ENCODE peak calls at places on chromosomes 7 and 10, in eight cellular contexts. U is NCI-H460; P is AG04449; C is epithelial cell of esophagus; D is astrocyte of the spinal cord; F is coronary artery; B is psoas muscle; R is effector CD4-positive, alpha-beta T cell. E is an unnamed sample.

GRCh38 chr7:801940-802364 is 30.3 kb upstream of the SUN1 start:
- DNase-seq in U (no peak), P (no peak), C (peak), D (no peak), F (peak), B (peak), R (no peak), E (peak)

GRCh38 chr7:122694697-122695096 is 4.2 kb downstream of the RNF133 start:
- DNase-seq in U (no peak), P (no peak), C (no peak), D (no peak), F (no peak), B (no peak), R (no peak), E (no peak)

GRCh38 chr7:41058986-41059741 is 643.7 kb downstream of the INHBA start:
- DNase-seq in U (no peak), P (no peak), C (peak), D (no peak), F (no peak), B (no peak), R (no peak), E (peak)

GRCh38 chr7:35802649-35803048 is 1.8 kb downstream of the SEPTIN7 start:
- DNase-seq in U (no peak), P (no peak), C (no peak), D (no peak), F (no peak), B (no peak), R (no peak), E (no peak)

GRCh38 chr7:137961200-137962177 is 40.4 kb downstream of the CREB3L2 start:
- DNase-seq in U (no peak), P (no peak), C (peak), D (no peak), F (no peak), B (no peak), R (no peak), E (no peak)

GRCh38 chr10:129108994-129109393 is 358.0 kb upstream of the MGMT start:
- DNase-seq in U (no peak), P (no peak), C (no peak), D (no peak), F (no peak), B (no peak), R (no peak), E (no peak)

GRCh38 chr10:128186959-128187787 is 61.0 kb upstream of the MKI67 start:
- DNase-seq in U (no peak), P (no peak), C (no peak), D (no peak), F (no peak), B (no peak), R (no peak), E (no peak)

GRCh38 chr10:71697938-71698709 is 21.5 kb downstream of the C10orf105 start:
- DNase-seq in U (no peak), P (no peak), C (no peak), D (no peak), F (no peak), B (peak), R (no peak), E (no peak)

GRCh38 chr7:24728503-24729364 is 28.5 kb downstream of the GSDME start:
- DNase-seq in U (no peak), P (no peak), C (no peak), D (no peak), F (no peak), B (no peak), R (no peak), E (peak)

GRCh38 chr10:120761951-120762350 is 89.2 kb upstream of the WDR11 start:
- DNase-seq in U (no peak), P (no peak), C (no peak), D (no peak), F (no peak), B (no peak), R (no peak), E (no peak)

E was measured in retinal pigment epithelial cell.